ENCODE peak calls at places on chromosomes 4 and X, in seven cellular contexts. One of them, this sample, is unnamed.

GRCh38 chrX:15988661-15989603 is 134.3 kb upstream of the AP1S2 start:
- DNase-seq in suprapubic skin: no peak
- DNase-seq in glutamatergic neuron: no peak
- DNase-seq in OCI-LY7: peak
- DNase-seq in cardiac fibroblast: peak
- DNase-seq in spleen: no peak
- DNase-seq in HL-60: no peak
- DNase-seq in this sample: no peak

GRCh38 chr4:94428884-94429283 is 22.9 kb upstream of the PDLIM5 start:
- DNase-seq in spleen: no peak
- DNase-seq in glutamatergic neuron: no peak
- DNase-seq in HL-60: no peak
- DNase-seq in cardiac fibroblast: no peak
- DNase-seq in OCI-LY7: no peak
- DNase-seq in suprapubic skin: no peak
- DNase-seq in this sample: no peak

GRCh38 chr4:42641696-42642095 is 15.2 kb downstream of the ATP8A1 start:
- DNase-seq in cardiac fibroblast: no peak
- DNase-seq in glutamatergic neuron: no peak
- DNase-seq in HL-60: no peak
- DNase-seq in suprapubic skin: no peak
- DNase-seq in spleen: no peak
- DNase-seq in OCI-LY7: no peak
- DNase-seq in this sample: no peak

GRCh38 chr4:163612762-163613161 is 118.3 kb downstream of the TMA16 start:
- DNase-seq in suprapubic skin: no peak
- DNase-seq in OCI-LY7: no peak
- DNase-seq in spleen: no peak
- DNase-seq in glutamatergic neuron: no peak
- DNase-seq in cardiac fibroblast: no peak
- DNase-seq in HL-60: no peak
- DNase-seq in this sample: no peak

GRCh38 chrX:153688071-153688470 is 345 bp downstream of the SLC6A8 start:
- DNase-seq in cardiac fibroblast: no peak
- DNase-seq in OCI-LY7: no peak
- DNase-seq in spleen: no peak
- DNase-seq in glutamatergic neuron: no peak
- DNase-seq in HL-60: no peak
- DNase-seq in suprapubic skin: no peak
- DNase-seq in this sample: no peak

GRCh38 chrX:129654652-129655546 is at the start of gene APLN:
- DNase-seq in glutamatergic neuron: peak
- DNase-seq in spleen: no peak
- DNase-seq in suprapubic skin: no peak
- DNase-seq in HL-60: no peak
- DNase-seq in cardiac fibroblast: peak
- DNase-seq in OCI-LY7: no peak
- DNase-seq in this sample: peak

GRCh38 chrX:153971632-153972367 is at the start of gene HCFC1:
- DNase-seq in glutamatergic neuron: peak
- DNase-seq in spleen: peak
- DNase-seq in cardiac fibroblast: peak
- DNase-seq in OCI-LY7: peak
- DNase-seq in HL-60: no peak
- DNase-seq in suprapubic skin: peak
- DNase-seq in this sample: peak

GRCh38 chr4:16226816-16227461 is 668 bp upstream of the TAPT1 start:
- DNase-seq in HL-60: no peak
- DNase-seq in OCI-LY7: peak
- DNase-seq in suprapubic skin: peak
- DNase-seq in spleen: peak
- DNase-seq in glutamatergic neuron: peak
- DNase-seq in cardiac fibroblast: peak
- DNase-seq in this sample: peak

GRCh38 chr4:117135634-117136354 is 50.4 kb upstream of the TRAM1L1 start:
- DNase-seq in cardiac fibroblast: no peak
- DNase-seq in spleen: no peak
- DNase-seq in glutamatergic neuron: no peak
- DNase-seq in OCI-LY7: no peak
- DNase-seq in HL-60: no peak
- DNase-seq in suprapubic skin: no peak
- DNase-seq in this sample: no peak

GRCh38 chr4:1202526-1203378 is 30.4 kb upstream of the SPON2 start:
- DNase-seq in suprapubic skin: peak
- DNase-seq in spleen: peak
- DNase-seq in HL-60: no peak
- DNase-seq in cardiac fibroblast: no peak
- DNase-seq in glutamatergic neuron: no peak
- DNase-seq in OCI-LY7: no peak
- DNase-seq in this sample: peak

GRCh38 chr4:14787894-14788293 is 214.4 kb upstream of the CPEB2 start:
- DNase-seq in spleen: no peak
- DNase-seq in OCI-LY7: peak
- DNase-seq in HL-60: no peak
- DNase-seq in cardiac fibroblast: peak
- DNase-seq in glutamatergic neuron: no peak
- DNase-seq in suprapubic skin: no peak
- DNase-seq in this sample: no peak

GRCh38 chrX:79715448-79715847 is 299.1 kb upstream of the TBX22 start:
- DNase-seq in HL-60: no peak
- DNase-seq in OCI-LY7: no peak
- DNase-seq in cardiac fibroblast: no peak
- DNase-seq in glutamatergic neuron: no peak
- DNase-seq in spleen: no peak
- DNase-seq in suprapubic skin: no peak
- DNase-seq in this sample: no peak

GRCh38 chr4:84956014-84956413 is 10.5 kb downstream of the WDFY3 start:
- DNase-seq in OCI-LY7: no peak
- DNase-seq in suprapubic skin: no peak
- DNase-seq in cardiac fibroblast: no peak
- DNase-seq in spleen: no peak
- DNase-seq in HL-60: peak
- DNase-seq in glutamatergic neuron: no peak
- DNase-seq in this sample: no peak

GRCh38 chr4:181219783-181220416 is 1023.3 kb upstream of the TENM3 start:
- DNase-seq in HL-60: no peak
- DNase-seq in OCI-LY7: no peak
- DNase-seq in glutamatergic neuron: no peak
- DNase-seq in cardiac fibroblast: no peak
- DNase-seq in spleen: no peak
- DNase-seq in suprapubic skin: no peak
- DNase-seq in this sample: no peak

GRCh38 chr4:13524504-13525243 is 19.6 kb downstream of the NKX3-2 start:
- DNase-seq in suprapubic skin: no peak
- DNase-seq in OCI-LY7: no peak
- DNase-seq in spleen: peak
- DNase-seq in HL-60: no peak
- DNase-seq in glutamatergic neuron: no peak
- DNase-seq in cardiac fibroblast: peak
- DNase-seq in this sample: no peak

GRCh38 chrX:23612846-23613245 is 54.4 kb upstream of the PRDX4 start:
- DNase-seq in glutamatergic neuron: no peak
- DNase-seq in spleen: no peak
- DNase-seq in suprapubic skin: no peak
- DNase-seq in HL-60: no peak
- DNase-seq in cardiac fibroblast: no peak
- DNase-seq in OCI-LY7: no peak
- DNase-seq in this sample: no peak

GRCh38 chrX:23610491-23610890 is 56.8 kb upstream of the PRDX4 start:
- DNase-seq in HL-60: no peak
- DNase-seq in glutamatergic neuron: no peak
- DNase-seq in suprapubic skin: no peak
- DNase-seq in spleen: no peak
- DNase-seq in OCI-LY7: no peak
- DNase-seq in cardiac fibroblast: no peak
- DNase-seq in this sample: no peak

GRCh38 chrX:23621621-23622265 is 45.5 kb upstream of the PRDX4 start:
- DNase-seq in suprapubic skin: no peak
- DNase-seq in HL-60: no peak
- DNase-seq in spleen: no peak
- DNase-seq in OCI-LY7: no peak
- DNase-seq in glutamatergic neuron: no peak
- DNase-seq in cardiac fibroblast: no peak
- DNase-seq in this sample: no peak

DNA sequence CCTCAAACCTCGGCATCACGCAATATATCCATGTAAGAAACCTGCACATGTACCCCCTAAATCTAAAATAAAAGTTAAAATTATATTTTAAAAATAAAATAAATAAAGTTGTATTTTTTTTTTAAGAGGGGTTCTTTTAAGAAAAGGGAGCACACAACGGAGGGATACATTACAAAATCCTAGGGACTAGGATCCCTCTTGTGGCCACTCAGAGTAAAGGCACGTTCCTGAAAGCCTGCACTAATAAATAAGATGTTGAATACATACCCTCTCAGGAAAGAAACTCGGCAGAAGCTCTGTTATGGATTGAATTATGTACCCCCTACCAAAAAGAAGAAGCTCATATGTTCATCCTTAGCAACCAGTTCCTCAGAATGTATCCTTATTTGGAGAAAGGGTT is 50.9 kb upstream of the PRDX4 start:
- DNase-seq in glutamatergic neuron: no peak
- DNase-seq in spleen: no peak
- DNase-seq in suprapubic skin: no peak
- DNase-seq in HL-60: peak
- DNase-seq in cardiac fibroblast: peak
- DNase-seq in OCI-LY7: peak
- DNase-seq in this sample: no peak
- TF ChIP-seq CTCF in glutamatergic neuron: peak
- TF ChIP-seq CTCF in spleen: peak
- TF ChIP-seq CTCF in suprapubic skin: no peak
- TF ChIP-seq CTCF in HL-60: peak
- TF ChIP-seq CTCF in cardiac fibroblast: peak
- TF ChIP-seq CTCF in OCI-LY7: peak
- TF ChIP-seq CTCF in this sample: no peak

GRCh38 chr4:121519236-121519838 is 138.5 kb upstream of the QRFPR start:
- DNase-seq in HL-60: no peak
- DNase-seq in spleen: no peak
- DNase-seq in glutamatergic neuron: no peak
- DNase-seq in suprapubic skin: no peak
- DNase-seq in cardiac fibroblast: no peak
- DNase-seq in OCI-LY7: no peak
- DNase-seq in this sample: no peak

GRCh38 chr4:121510260-121510942 is 129.6 kb upstream of the QRFPR start:
- DNase-seq in OCI-LY7: no peak
- DNase-seq in cardiac fibroblast: no peak
- DNase-seq in spleen: no peak
- DNase-seq in glutamatergic neuron: no peak
- DNase-seq in suprapubic skin: no peak
- DNase-seq in HL-60: no peak
- DNase-seq in this sample: no peak

GRCh38 chr4:121514443-121514842 is 133.6 kb upstream of the QRFPR start:
- DNase-seq in suprapubic skin: no peak
- DNase-seq in spleen: no peak
- DNase-seq in OCI-LY7: no peak
- DNase-seq in glutamatergic neuron: no peak
- DNase-seq in HL-60: no peak
- DNase-seq in cardiac fibroblast: no peak
- DNase-seq in this sample: no peak
- TF ChIP-seq CTCF in suprapubic skin: no peak
- TF ChIP-seq CTCF in spleen: no peak
- TF ChIP-seq CTCF in OCI-LY7: peak
- TF ChIP-seq CTCF in glutamatergic neuron: no peak
- TF ChIP-seq CTCF in HL-60: no peak
- TF ChIP-seq CTCF in cardiac fibroblast: no peak
- TF ChIP-seq CTCF in this sample: no peak

GRCh38 chrX:47518105-47518504 is 35.1 kb upstream of the ZNF41 start:
- DNase-seq in OCI-LY7: no peak
- DNase-seq in HL-60: no peak
- DNase-seq in cardiac fibroblast: no peak
- DNase-seq in spleen: no peak
- DNase-seq in glutamatergic neuron: no peak
- DNase-seq in suprapubic skin: no peak
- DNase-seq in this sample: no peak

GRCh38 chrX:47523297-47523696 is 37.7 kb upstream of the ARAF start:
- DNase-seq in cardiac fibroblast: peak
- DNase-seq in HL-60: peak
- DNase-seq in OCI-LY7: peak
- DNase-seq in suprapubic skin: peak
- DNase-seq in glutamatergic neuron: peak
- DNase-seq in spleen: peak
- DNase-seq in this sample: peak

GRCh38 chrX:47529548-47529947 is 31.5 kb upstream of the ARAF start:
- DNase-seq in HL-60: no peak
- DNase-seq in spleen: no peak
- DNase-seq in suprapubic skin: no peak
- DNase-seq in glutamatergic neuron: no peak
- DNase-seq in cardiac fibroblast: no peak
- DNase-seq in OCI-LY7: no peak
- DNase-seq in this sample: no peak

GRCh38 chrX:47523713-47524166 is 37.3 kb upstream of the ARAF start:
- DNase-seq in HL-60: no peak
- DNase-seq in glutamatergic neuron: peak
- DNase-seq in cardiac fibroblast: no peak
- DNase-seq in spleen: no peak
- DNase-seq in suprapubic skin: no peak
- DNase-seq in OCI-LY7: no peak
- DNase-seq in this sample: no peak
- TF ChIP-seq CTCF in HL-60: no peak
- TF ChIP-seq CTCF in glutamatergic neuron: peak
- TF ChIP-seq CTCF in cardiac fibroblast: no peak
- TF ChIP-seq CTCF in spleen: peak
- TF ChIP-seq CTCF in suprapubic skin: no peak
- TF ChIP-seq CTCF in OCI-LY7: peak
- TF ChIP-seq CTCF in this sample: no peak

GRCh38 chr4:113882668-113883067 is 96.8 kb downstream of the ARSJ start:
- DNase-seq in glutamatergic neuron: no peak
- DNase-seq in HL-60: no peak
- DNase-seq in OCI-LY7: no peak
- DNase-seq in cardiac fibroblast: peak
- DNase-seq in spleen: no peak
- DNase-seq in suprapubic skin: no peak
- DNase-seq in this sample: no peak

GRCh38 chr4:113881256-113881655 is 98.2 kb downstream of the ARSJ start:
- DNase-seq in cardiac fibroblast: no peak
- DNase-seq in suprapubic skin: no peak
- DNase-seq in OCI-LY7: no peak
- DNase-seq in HL-60: no peak
- DNase-seq in glutamatergic neuron: no peak
- DNase-seq in spleen: no peak
- DNase-seq in this sample: no peak

GRCh38 chr4:113880240-113881028 is 99.0 kb downstream of the ARSJ start:
- DNase-seq in HL-60: no peak
- DNase-seq in suprapubic skin: no peak
- DNase-seq in OCI-LY7: no peak
- DNase-seq in glutamatergic neuron: no peak
- DNase-seq in cardiac fibroblast: peak
- DNase-seq in spleen: no peak
- DNase-seq in this sample: no peak

GRCh38 chr4:113874480-113874879 is 105.0 kb downstream of the ARSJ start:
- DNase-seq in spleen: no peak
- DNase-seq in HL-60: no peak
- DNase-seq in suprapubic skin: no peak
- DNase-seq in glutamatergic neuron: no peak
- DNase-seq in cardiac fibroblast: no peak
- DNase-seq in OCI-LY7: no peak
- DNase-seq in this sample: no peak

DNA sequence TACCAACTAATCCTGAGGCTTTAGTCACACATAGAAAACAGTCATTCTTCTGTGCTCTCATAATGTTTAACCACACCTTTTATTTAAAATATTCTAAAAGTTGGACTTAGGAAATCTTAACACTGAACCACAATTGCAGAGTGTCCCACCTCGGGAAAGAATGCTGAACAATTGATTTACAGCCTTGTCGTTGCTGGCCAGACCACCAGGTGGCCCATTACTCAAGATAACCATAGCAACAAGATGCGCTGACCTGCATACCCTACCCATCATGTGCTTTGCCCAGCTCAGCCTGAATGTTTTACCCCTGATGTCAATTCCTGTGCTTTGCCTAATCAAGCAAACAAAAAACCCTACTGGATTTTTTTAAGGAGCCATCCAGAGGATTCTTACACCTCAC is 100.7 kb downstream of the ARSJ start:
- DNase-seq in cardiac fibroblast: peak
- DNase-seq in OCI-LY7: peak
- DNase-seq in suprapubic skin: no peak
- DNase-seq in HL-60: no peak
- DNase-seq in glutamatergic neuron: peak
- DNase-seq in spleen: no peak
- DNase-seq in this sample: no peak
- TF ChIP-seq CTCF in cardiac fibroblast: peak
- TF ChIP-seq CTCF in OCI-LY7: peak
- TF ChIP-seq CTCF in suprapubic skin: no peak
- TF ChIP-seq CTCF in HL-60: no peak
- TF ChIP-seq CTCF in glutamatergic neuron: peak
- TF ChIP-seq CTCF in spleen: no peak
- TF ChIP-seq CTCF in this sample: no peak

This sample was measured in omental fat pad.